ENCODE peak calls at places on chromosomes 1 and 21, in seven cellular contexts. One of them, this sample, is unnamed.

GRCh38 chr1:218339267-218339831 is 5.8 kb upstream of the TGFB2 start:
- DNase-seq in type B pancreatic cell: no peak
- DNase-seq in CD8-positive, alpha-beta T cell: no peak
- DNase-seq in glutamatergic neuron: no peak
- DNase-seq in tibial nerve: no peak
- DNase-seq in coronary artery: no peak
- DNase-seq in psoas muscle: no peak
- DNase-seq in this sample: no peak

GRCh38 chr1:241310451-241310850 is 46.6 kb downstream of the RGS7 start:
- DNase-seq in tibial nerve: no peak
- DNase-seq in CD8-positive, alpha-beta T cell: no peak
- DNase-seq in type B pancreatic cell: no peak
- DNase-seq in coronary artery: no peak
- DNase-seq in psoas muscle: no peak
- DNase-seq in glutamatergic neuron: no peak
- DNase-seq in this sample: no peak

GRCh38 chr1:8202182-8202905 is 115.6 kb upstream of the SLC45A1 start:
- DNase-seq in glutamatergic neuron: no peak
- DNase-seq in type B pancreatic cell: no peak
- DNase-seq in coronary artery: peak
- DNase-seq in CD8-positive, alpha-beta T cell: no peak
- DNase-seq in tibial nerve: no peak
- DNase-seq in psoas muscle: peak
- DNase-seq in this sample: no peak

GRCh38 chr1:45493116-45493697 is 2.2 kb upstream of the TESK2 start:
- DNase-seq in coronary artery: no peak
- DNase-seq in type B pancreatic cell: no peak
- DNase-seq in CD8-positive, alpha-beta T cell: peak
- DNase-seq in tibial nerve: no peak
- DNase-seq in glutamatergic neuron: peak
- DNase-seq in psoas muscle: no peak
- DNase-seq in this sample: peak

GRCh38 chr1:113096493-113096892 is 23.5 kb downstream of the LRIG2 start:
- DNase-seq in coronary artery: no peak
- DNase-seq in CD8-positive, alpha-beta T cell: no peak
- DNase-seq in tibial nerve: no peak
- DNase-seq in psoas muscle: no peak
- DNase-seq in type B pancreatic cell: no peak
- DNase-seq in glutamatergic neuron: no peak
- DNase-seq in this sample: no peak

GRCh38 chr1:200029035-200029623 is 1.6 kb downstream of the NR5A2 start:
- DNase-seq in coronary artery: no peak
- DNase-seq in CD8-positive, alpha-beta T cell: no peak
- DNase-seq in type B pancreatic cell: peak
- DNase-seq in tibial nerve: no peak
- DNase-seq in glutamatergic neuron: peak
- DNase-seq in psoas muscle: no peak
- DNase-seq in this sample: peak

GRCh38 chr1:22177354-22178003 is 34.6 kb upstream of the WNT4 start:
- DNase-seq in glutamatergic neuron: no peak
- DNase-seq in type B pancreatic cell: no peak
- DNase-seq in psoas muscle: no peak
- DNase-seq in CD8-positive, alpha-beta T cell: no peak
- DNase-seq in coronary artery: no peak
- DNase-seq in tibial nerve: no peak
- DNase-seq in this sample: no peak

GRCh38 chr1:152374451-152374850 is 14.6 kb upstream of the FLG2 start:
- DNase-seq in glutamatergic neuron: no peak
- DNase-seq in coronary artery: no peak
- DNase-seq in psoas muscle: no peak
- DNase-seq in tibial nerve: no peak
- DNase-seq in type B pancreatic cell: no peak
- DNase-seq in CD8-positive, alpha-beta T cell: no peak
- DNase-seq in this sample: no peak

GRCh38 chr1:38191451-38191850 is 144.9 kb upstream of the POU3F1 start:
- DNase-seq in coronary artery: no peak
- DNase-seq in CD8-positive, alpha-beta T cell: no peak
- DNase-seq in tibial nerve: no peak
- DNase-seq in psoas muscle: no peak
- DNase-seq in glutamatergic neuron: no peak
- DNase-seq in type B pancreatic cell: no peak
- DNase-seq in this sample: no peak

GRCh38 chr1:204714861-204715511 is 29.4 kb upstream of the LRRN2 start:
- DNase-seq in tibial nerve: no peak
- DNase-seq in coronary artery: peak
- DNase-seq in type B pancreatic cell: no peak
- DNase-seq in CD8-positive, alpha-beta T cell: no peak
- DNase-seq in glutamatergic neuron: peak
- DNase-seq in psoas muscle: no peak
- DNase-seq in this sample: peak

GRCh38 chr1:25541889-25542658 is 1.3 kb upstream of the LDLRAP1 start:
- DNase-seq in CD8-positive, alpha-beta T cell: no peak
- DNase-seq in psoas muscle: peak
- DNase-seq in glutamatergic neuron: no peak
- DNase-seq in coronary artery: no peak
- DNase-seq in tibial nerve: no peak
- DNase-seq in type B pancreatic cell: no peak
- DNase-seq in this sample: no peak

GRCh38 chr1:170823120-170823519 is 112.2 kb upstream of the MROH9 start:
- DNase-seq in glutamatergic neuron: no peak
- DNase-seq in tibial nerve: no peak
- DNase-seq in psoas muscle: no peak
- DNase-seq in type B pancreatic cell: no peak
- DNase-seq in CD8-positive, alpha-beta T cell: no peak
- DNase-seq in coronary artery: no peak
- DNase-seq in this sample: no peak

GRCh38 chr1:22437573-22437972 is 14.1 kb upstream of the ZBTB40 start:
- DNase-seq in psoas muscle: no peak
- DNase-seq in CD8-positive, alpha-beta T cell: no peak
- DNase-seq in type B pancreatic cell: no peak
- DNase-seq in glutamatergic neuron: no peak
- DNase-seq in tibial nerve: no peak
- DNase-seq in coronary artery: no peak
- DNase-seq in this sample: no peak

GRCh38 chr1:199723557-199723956 is 304.0 kb upstream of the NR5A2 start:
- DNase-seq in glutamatergic neuron: no peak
- DNase-seq in coronary artery: no peak
- DNase-seq in type B pancreatic cell: no peak
- DNase-seq in psoas muscle: no peak
- DNase-seq in CD8-positive, alpha-beta T cell: no peak
- DNase-seq in tibial nerve: no peak
- DNase-seq in this sample: no peak

GRCh38 chr1:94416901-94417701 is 1.1 kb upstream of the ABCD3 start:
- DNase-seq in coronary artery: no peak
- DNase-seq in psoas muscle: no peak
- DNase-seq in tibial nerve: no peak
- DNase-seq in type B pancreatic cell: no peak
- DNase-seq in glutamatergic neuron: no peak
- DNase-seq in CD8-positive, alpha-beta T cell: no peak
- DNase-seq in this sample: no peak

GRCh38 chr21:42764883-42765282 is 111.5 kb downstream of the PDE9A start:
- DNase-seq in CD8-positive, alpha-beta T cell: no peak
- DNase-seq in tibial nerve: no peak
- DNase-seq in psoas muscle: no peak
- DNase-seq in type B pancreatic cell: no peak
- DNase-seq in glutamatergic neuron: no peak
- DNase-seq in coronary artery: no peak
- DNase-seq in this sample: no peak

GRCh38 chr21:34367320-34367935 is 3.6 kb downstream of the KCNE2 start:
- DNase-seq in glutamatergic neuron: peak
- DNase-seq in CD8-positive, alpha-beta T cell: peak
- DNase-seq in coronary artery: peak
- DNase-seq in type B pancreatic cell: peak
- DNase-seq in psoas muscle: no peak
- DNase-seq in tibial nerve: no peak
- DNase-seq in this sample: peak

GRCh38 chr1:30748699-30749401 is 8.7 kb downstream of the LAPTM5 start:
- DNase-seq in type B pancreatic cell: no peak
- DNase-seq in CD8-positive, alpha-beta T cell: no peak
- DNase-seq in glutamatergic neuron: no peak
- DNase-seq in tibial nerve: no peak
- DNase-seq in coronary artery: no peak
- DNase-seq in psoas muscle: no peak
- DNase-seq in this sample: no peak

GRCh38 chr1:115507916-115508315 is 133.9 kb upstream of the VANGL1 start:
- DNase-seq in tibial nerve: no peak
- DNase-seq in type B pancreatic cell: no peak
- DNase-seq in glutamatergic neuron: no peak
- DNase-seq in CD8-positive, alpha-beta T cell: no peak
- DNase-seq in psoas muscle: no peak
- DNase-seq in coronary artery: no peak
- DNase-seq in this sample: no peak

GRCh38 chr1:201053155-201053860 is 29.8 kb upstream of the KIF21B start:
- DNase-seq in psoas muscle: no peak
- DNase-seq in glutamatergic neuron: no peak
- DNase-seq in coronary artery: no peak
- DNase-seq in type B pancreatic cell: no peak
- DNase-seq in CD8-positive, alpha-beta T cell: no peak
- DNase-seq in tibial nerve: no peak
- DNase-seq in this sample: no peak
- TF ChIP-seq CTCF in psoas muscle: no peak
- TF ChIP-seq CTCF in glutamatergic neuron: no peak
- TF ChIP-seq CTCF in coronary artery: no peak
- TF ChIP-seq CTCF in type B pancreatic cell: no peak
- TF ChIP-seq CTCF in CD8-positive, alpha-beta T cell: no peak
- TF ChIP-seq CTCF in tibial nerve: no peak
- TF ChIP-seq CTCF in this sample: no peak

DNA sequence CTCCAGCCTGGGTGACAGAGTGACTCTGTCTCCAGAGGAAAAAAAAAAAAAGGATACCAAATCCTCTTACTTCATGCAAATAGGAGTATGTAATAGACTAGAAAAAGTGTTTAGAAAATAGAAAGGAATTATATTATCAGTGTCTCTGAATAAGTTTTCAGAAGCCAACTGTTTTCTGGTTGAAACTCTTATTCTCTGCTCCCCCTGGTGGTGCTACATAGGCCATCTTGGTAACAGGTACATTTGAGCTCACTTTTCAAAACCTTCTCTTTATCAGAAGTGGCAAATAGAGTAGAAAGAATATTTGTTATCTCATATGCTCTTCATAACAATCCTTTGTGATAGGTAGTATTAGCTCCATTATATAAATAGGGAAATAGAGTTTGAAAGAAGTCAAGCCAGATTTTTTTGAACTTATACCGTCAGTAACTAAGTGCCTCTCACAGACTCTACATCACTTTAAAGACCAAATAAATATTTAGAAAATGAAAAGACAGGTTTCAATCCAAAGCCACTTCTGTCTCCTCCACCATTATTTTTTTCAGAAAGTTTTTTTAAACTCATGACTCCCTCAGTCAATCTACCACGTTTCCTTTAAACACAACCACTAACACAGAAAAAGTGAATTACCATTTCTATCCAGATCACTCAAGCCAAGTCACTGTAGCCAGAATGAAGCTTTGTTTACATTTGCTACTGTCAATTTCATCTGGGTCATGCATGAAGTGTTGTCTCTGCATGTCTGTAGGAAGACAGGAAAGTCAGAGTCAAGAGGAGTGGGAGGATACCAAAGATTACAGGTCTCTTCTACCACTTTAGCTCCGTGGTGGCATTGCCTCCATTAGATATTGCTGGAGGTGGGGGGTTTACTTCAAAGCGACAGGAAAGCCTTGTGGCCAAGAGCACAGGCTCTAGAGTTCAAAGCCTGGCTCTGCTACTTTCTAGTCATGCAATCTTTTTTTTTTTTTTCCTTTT is 45.6 kb downstream of the IL23R start:
- DNase-seq in CD8-positive, alpha-beta T cell: no peak
- DNase-seq in psoas muscle: no peak
- DNase-seq in coronary artery: no peak
- DNase-seq in glutamatergic neuron: no peak
- DNase-seq in type B pancreatic cell: no peak
- DNase-seq in tibial nerve: no peak
- DNase-seq in this sample: peak
- TF ChIP-seq CTCF in CD8-positive, alpha-beta T cell: peak
- TF ChIP-seq CTCF in psoas muscle: peak
- TF ChIP-seq CTCF in coronary artery: peak
- TF ChIP-seq CTCF in glutamatergic neuron: peak
- TF ChIP-seq CTCF in type B pancreatic cell: peak
- TF ChIP-seq CTCF in tibial nerve: peak
- TF ChIP-seq CTCF in this sample: peak

GRCh38 chr1:196535727-196536126 is 72.5 kb downstream of the KCNT2 start:
- DNase-seq in type B pancreatic cell: peak
- DNase-seq in psoas muscle: no peak
- DNase-seq in coronary artery: no peak
- DNase-seq in glutamatergic neuron: peak
- DNase-seq in CD8-positive, alpha-beta T cell: no peak
- DNase-seq in tibial nerve: no peak
- DNase-seq in this sample: no peak

DNA sequence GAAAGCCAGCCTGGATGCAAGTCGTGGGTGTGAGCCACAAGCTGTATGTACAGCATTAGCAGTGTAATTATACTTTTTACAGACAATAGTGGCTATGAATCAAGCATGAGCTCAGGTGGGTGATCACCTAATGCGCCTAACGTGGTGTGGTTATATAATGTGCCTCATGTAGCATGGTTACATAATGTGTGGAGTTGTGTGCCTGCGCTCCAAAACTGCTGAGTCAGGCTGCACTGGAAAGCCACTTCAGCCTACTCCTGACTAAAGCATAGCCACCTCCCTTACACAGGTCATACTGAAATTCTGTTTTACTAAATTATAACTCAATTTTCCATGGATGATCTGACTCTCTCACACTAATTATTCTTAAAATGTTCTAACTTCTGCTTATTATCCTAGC is 69.8 kb downstream of the KCNT2 start:
- DNase-seq in coronary artery: no peak
- DNase-seq in glutamatergic neuron: no peak
- DNase-seq in psoas muscle: no peak
- DNase-seq in tibial nerve: no peak
- DNase-seq in type B pancreatic cell: no peak
- DNase-seq in CD8-positive, alpha-beta T cell: no peak
- DNase-seq in this sample: no peak
- TF ChIP-seq CTCF in coronary artery: no peak
- TF ChIP-seq CTCF in glutamatergic neuron: no peak
- TF ChIP-seq CTCF in psoas muscle: no peak
- TF ChIP-seq CTCF in tibial nerve: no peak
- TF ChIP-seq CTCF in type B pancreatic cell: no peak
- TF ChIP-seq CTCF in CD8-positive, alpha-beta T cell: no peak
- TF ChIP-seq CTCF in this sample: no peak

GRCh38 chr21:45737485-45738166 is 94.1 kb downstream of the PCBP3 start:
- DNase-seq in tibial nerve: no peak
- DNase-seq in glutamatergic neuron: no peak
- DNase-seq in coronary artery: no peak
- DNase-seq in psoas muscle: no peak
- DNase-seq in type B pancreatic cell: no peak
- DNase-seq in CD8-positive, alpha-beta T cell: no peak
- DNase-seq in this sample: no peak

GRCh38 chr21:45739218-45740087 is 95.9 kb downstream of the PCBP3 start:
- DNase-seq in type B pancreatic cell: no peak
- DNase-seq in tibial nerve: no peak
- DNase-seq in CD8-positive, alpha-beta T cell: no peak
- DNase-seq in glutamatergic neuron: no peak
- DNase-seq in psoas muscle: no peak
- DNase-seq in coronary artery: no peak
- DNase-seq in this sample: no peak

GRCh38 chr21:45741691-45742090 is 98.2 kb downstream of the PCBP3 start:
- DNase-seq in psoas muscle: no peak
- DNase-seq in coronary artery: no peak
- DNase-seq in type B pancreatic cell: no peak
- DNase-seq in tibial nerve: no peak
- DNase-seq in glutamatergic neuron: peak
- DNase-seq in CD8-positive, alpha-beta T cell: no peak
- DNase-seq in this sample: no peak

GRCh38 chr21:45740088-45740440 is 96.5 kb downstream of the PCBP3 start:
- DNase-seq in tibial nerve: no peak
- DNase-seq in glutamatergic neuron: no peak
- DNase-seq in psoas muscle: no peak
- DNase-seq in coronary artery: no peak
- DNase-seq in type B pancreatic cell: no peak
- DNase-seq in CD8-positive, alpha-beta T cell: no peak
- DNase-seq in this sample: no peak

GRCh38 chr21:45740491-45741357 is 97.2 kb downstream of the PCBP3 start:
- DNase-seq in coronary artery: no peak
- DNase-seq in psoas muscle: no peak
- DNase-seq in type B pancreatic cell: no peak
- DNase-seq in CD8-positive, alpha-beta T cell: no peak
- DNase-seq in tibial nerve: no peak
- DNase-seq in glutamatergic neuron: no peak
- DNase-seq in this sample: no peak
- TF ChIP-seq CTCF in coronary artery: no peak
- TF ChIP-seq CTCF in psoas muscle: no peak
- TF ChIP-seq CTCF in type B pancreatic cell: no peak
- TF ChIP-seq CTCF in CD8-positive, alpha-beta T cell: no peak
- TF ChIP-seq CTCF in tibial nerve: no peak
- TF ChIP-seq CTCF in glutamatergic neuron: no peak
- TF ChIP-seq CTCF in this sample: no peak